ENCODE peak calls at places on chromosome 21, in seven cellular contexts. M, W, H, O, X, V and A are unnamed samples.

GRCh38 chr21:46650476-46651098 is 15.1 kb downstream of the PRMT2 start:
- DNase-seq in W (no peak), H (no peak), V (no peak), M (no peak), O (no peak), X (no peak), A (no peak)

GRCh38 chr21:33993286-33994231 is 78.0 kb upstream of the ATP5PO start:
- DNase-seq in O (no peak), W (no peak), H (no peak), V (no peak), X (no peak), M (peak), A (no peak)

GRCh38 chr21:38343691-38344090 is 86.9 kb downstream of the KCNJ15 start:
- DNase-seq in H (peak), W (no peak), M (no peak), O (no peak), V (no peak), X (no peak), A (no peak)

GRCh38 chr21:42974832-42975820 is 764 bp downstream of the PKNOX1 start:
- DNase-seq in H (peak), V (peak), M (peak), O (no peak), W (peak), X (no peak), A (peak)

GRCh38 chr21:15437873-15438272 is 291.9 kb upstream of the USP25 start:
- DNase-seq in V (no peak), O (no peak), W (peak), X (no peak), H (no peak), M (peak), A (no peak)

GRCh38 chr21:32135401-32136363 is 143.2 kb downstream of the MIS18A start:
- DNase-seq in H (no peak), O (no peak), V (no peak), X (peak), M (no peak), W (peak), A (no peak)

GRCh38 chr21:24428539-24429186 is 1178.6 kb downstream of the MRPL39 start:
- DNase-seq in X (no peak), M (no peak), O (no peak), V (no peak), W (peak), H (no peak), A (no peak)

GRCh38 chr21:44626262-44626661 is 631 bp upstream of the KRTAP10-9 start:
- DNase-seq in M (no peak), X (peak), W (no peak), V (no peak), H (no peak), O (no peak), A (no peak)

GRCh38 chr21:44773291-44773932 is 28.2 kb downstream of the UBE2G2 start:
- DNase-seq in W (no peak), X (no peak), V (no peak), M (no peak), O (no peak), H (peak), A (no peak)